ENCODE peak calls at places on chromosome 11, in ten cellular contexts. C is dorsolateral prefrontal cortex, B is WERI-Rb-1, N is AG09309, F is AG10803, I is heart left ventricle, Z is cardiac fibroblast, W is fibroblast of lung, Q is cardiac muscle cell, E is HCT116. M is an unnamed sample.

GRCh38 chr11:132685174-132685611 is 847.1 kb downstream of the OPCML start:
- DNase-seq in C (no peak), I (no peak), Q (no peak), N (peak; percentile 32), Z (peak; percentile 46), F (peak; percentile 84), E (no peak), B (no peak), W (peak; percentile 11), M (peak; percentile 89)

GRCh38 chr11:47378011-47378835 is at the start of gene SPI1:
- DNase-seq in I (peak; percentile 80), W (no peak), Q (peak; percentile 49), C (peak; percentile 46), F (no peak), N (no peak), B (no peak), E (no peak), Z (no peak), M (no peak)

GRCh38 chr11:3605721-3606324 is 36.0 kb downstream of the ART5 start:
- DNase-seq in F (no peak), Z (no peak), B (no peak), E (no peak), I (no peak), N (no peak), C (no peak), W (no peak), Q (no peak), M (no peak)

GRCh38 chr11:5624489-5625278 is at the start of gene TRIM34:
- DNase-seq in Q (peak; percentile 40), C (no peak), W (peak; percentile 68), I (peak; percentile 39), N (peak; percentile 35), B (no peak), E (no peak), Z (peak; percentile 76), F (peak; percentile 62), M (peak; percentile 80)

GRCh38 chr11:63869686-63870085 is 30.8 kb downstream of the MARK2 start:
- DNase-seq in C (no peak), E (no peak), I (no peak), Z (no peak), Q (no peak), N (no peak), B (no peak), W (no peak), F (no peak), M (no peak)

GRCh38 chr11:78742430-78742829 is 167.8 kb upstream of the NARS2 start:
- DNase-seq in I (peak; percentile 87), Q (no peak), W (peak; percentile 30), E (no peak), Z (no peak), B (no peak), C (no peak), N (no peak), F (peak; percentile 70), M (no peak)

GRCh38 chr11:62601114-62601363 is 626 bp downstream of the MTA2 start:
- DNase-seq in C (no peak), W (no peak), F (peak; percentile 29), Q (no peak), I (no peak), E (no peak), Z (no peak), N (no peak), B (no peak), M (peak; percentile 28)

GRCh38 chr11:13480198-13480597 is 15.6 kb downstream of the PTH start:
- DNase-seq in C (no peak), I (no peak), E (no peak), N (no peak), F (no peak), B (no peak), Q (no peak), W (no peak), Z (no peak), M (no peak)

GRCh38 chr11:110481523-110481922 is 51.8 kb downstream of the FDX1 start:
- DNase-seq in B (no peak), I (no peak), F (no peak), W (no peak), Q (no peak), E (no peak), Z (no peak), C (no peak), N (no peak), M (no peak)

GRCh38 chr11:110479445-110480101 is 49.8 kb downstream of the FDX1 start:
- DNase-seq in Q (peak; percentile 20), F (peak; percentile 64), W (peak; percentile 48), N (peak; percentile 46), B (peak; percentile 9), E (no peak), C (peak; percentile 26), Z (peak; percentile 56), I (no peak), M (peak; percentile 72)

GRCh38 chr11:110474578-110474977 is 44.8 kb downstream of the FDX1 start:
- DNase-seq in Z (no peak), W (no peak), N (no peak), I (no peak), B (no peak), F (no peak), C (no peak), Q (no peak), E (no peak), M (no peak)

GRCh38 chr11:110479070-110479444 is 49.3 kb downstream of the FDX1 start:
- DNase-seq in F (no peak), N (no peak), E (no peak), Z (no peak), C (no peak), B (no peak), Q (no peak), W (no peak), I (no peak), M (no peak)

DNA sequence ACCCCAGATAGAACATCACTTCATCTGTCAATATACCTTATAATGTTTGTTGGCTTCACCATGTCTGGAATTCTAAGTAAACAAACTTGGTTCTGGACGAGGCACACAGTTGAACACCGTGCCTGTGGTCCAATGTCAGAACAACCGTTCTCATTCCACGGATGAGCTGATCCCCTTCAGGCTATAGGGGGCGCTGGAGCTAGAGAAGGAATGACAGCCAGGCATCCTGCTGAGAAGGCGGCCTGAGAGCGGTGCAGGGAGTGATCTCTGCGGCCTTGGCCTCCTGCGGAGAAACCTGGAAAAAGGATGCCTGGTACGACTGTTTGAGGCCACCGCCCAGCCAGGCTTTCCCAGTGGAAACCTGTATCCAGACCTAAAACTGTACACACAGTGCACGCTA is 48.7 kb downstream of the FDX1 start:
- DNase-seq in B (peak; percentile 31), I (no peak), N (no peak), C (no peak), W (no peak), F (no peak), E (no peak), Q (peak; percentile 59), Z (no peak), M (peak; percentile 33)
- TF ChIP-seq CTCF in B (peak; percentile 31), I (no peak), N (no peak), C (no peak), W (peak; percentile 22), F (no peak), E (peak; percentile 28), Q (peak; percentile 19), Z (no peak), M (peak; percentile 59)

GRCh38 chr11:121059605-121060004 is 35.7 kb downstream of the TBCEL start:
- DNase-seq in Z (no peak), C (no peak), I (no peak), W (peak; percentile 27), B (no peak), N (no peak), E (no peak), F (no peak), Q (no peak), M (peak; percentile 13)

GRCh38 chr11:121057922-121058321 is 34.0 kb downstream of the TBCEL start:
- DNase-seq in N (no peak), Z (no peak), E (no peak), Q (no peak), B (no peak), F (no peak), W (no peak), I (no peak), C (no peak), M (no peak)

GRCh38 chr11:121054266-121054665 is 30.4 kb downstream of the TBCEL start:
- DNase-seq in Z (no peak), F (no peak), C (no peak), N (no peak), Q (no peak), W (no peak), B (no peak), E (no peak), I (no peak), M (no peak)

GRCh38 chr11:121055076-121055475 is 31.2 kb downstream of the TBCEL start:
- DNase-seq in B (no peak), I (no peak), Q (no peak), Z (no peak), N (no peak), W (no peak), E (no peak), C (no peak), F (no peak), M (no peak)

DNA sequence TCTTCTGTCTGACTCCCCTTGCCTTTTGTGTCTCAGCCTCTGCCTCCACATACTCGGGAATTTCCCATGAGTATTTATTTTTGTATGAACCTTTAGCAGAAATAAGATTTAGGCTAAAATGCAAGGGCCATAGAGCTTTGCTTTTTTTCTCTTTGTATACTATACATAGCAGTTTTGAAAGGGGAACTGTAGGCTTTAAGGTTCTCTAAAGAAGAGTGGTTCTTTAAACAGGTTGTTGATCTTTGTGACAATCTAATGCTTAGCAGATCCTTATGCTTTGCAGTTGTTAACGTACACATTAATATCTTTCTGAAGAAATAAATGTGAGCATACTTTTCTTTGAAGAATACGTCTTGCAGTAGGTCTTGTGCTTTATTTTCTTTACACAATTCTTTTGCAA is 35.0 kb downstream of the TBCEL start:
- DNase-seq in F (no peak), B (no peak), I (no peak), W (no peak), C (no peak), Q (no peak), E (no peak), Z (no peak), N (no peak), M (no peak)
- H3K4me3 ChIP-seq in F (no peak overlapping the region), B (no peak overlapping the region), I (no peak overlapping the region), W (no peak overlapping the region), C (no peak overlapping the region), Q (no peak overlapping the region), E (no peak overlapping the region), Z (no peak overlapping the region), N (no peak overlapping the region), M (no peak overlapping the region)

GRCh38 chr11:69588270-69588669 is 52.7 kb upstream of the CCND1 start:
- DNase-seq in Z (peak; percentile 43), F (peak; percentile 88), B (no peak), W (peak; percentile 57), E (peak; percentile 54), Q (no peak), I (no peak), N (peak; percentile 63), C (no peak), M (peak; percentile 73)
- TF ChIP-seq CTCF in Z (peak; percentile 71), F (peak; percentile 58), B (no peak), W (peak; percentile 55), E (no peak), Q (peak; percentile 36), I (no peak), N (peak; percentile 51), C (no peak), M (peak; percentile 60)

GRCh38 chr11:60857378-60858232 is 1.9 kb upstream of the PTGDR2 start:
- DNase-seq in B (no peak), E (no peak), W (no peak), C (no peak), I (no peak), Q (no peak), F (no peak), N (no peak), Z (no peak), M (peak; percentile 29)

GRCh38 chr11:60858236-60858635 is 2.5 kb upstream of the PTGDR2 start:
- DNase-seq in C (no peak), E (no peak), I (peak; percentile 26), B (no peak), N (no peak), W (no peak), Q (no peak), F (no peak), Z (no peak), M (no peak)

GRCh38 chr11:60858731-60859464 is 3.1 kb upstream of the PTGDR2 start:
- DNase-seq in F (no peak), Q (no peak), C (no peak), Z (no peak), N (no peak), E (no peak), I (peak; percentile 19), B (no peak), W (no peak), M (no peak)

GRCh38 chr11:60860943-60861342 is 5.2 kb upstream of the PTGDR2 start:
- DNase-seq in C (no peak), E (no peak), N (no peak), Q (no peak), Z (no peak), F (no peak), I (peak; percentile 47), W (no peak), B (no peak), M (peak; percentile 87)

DNA sequence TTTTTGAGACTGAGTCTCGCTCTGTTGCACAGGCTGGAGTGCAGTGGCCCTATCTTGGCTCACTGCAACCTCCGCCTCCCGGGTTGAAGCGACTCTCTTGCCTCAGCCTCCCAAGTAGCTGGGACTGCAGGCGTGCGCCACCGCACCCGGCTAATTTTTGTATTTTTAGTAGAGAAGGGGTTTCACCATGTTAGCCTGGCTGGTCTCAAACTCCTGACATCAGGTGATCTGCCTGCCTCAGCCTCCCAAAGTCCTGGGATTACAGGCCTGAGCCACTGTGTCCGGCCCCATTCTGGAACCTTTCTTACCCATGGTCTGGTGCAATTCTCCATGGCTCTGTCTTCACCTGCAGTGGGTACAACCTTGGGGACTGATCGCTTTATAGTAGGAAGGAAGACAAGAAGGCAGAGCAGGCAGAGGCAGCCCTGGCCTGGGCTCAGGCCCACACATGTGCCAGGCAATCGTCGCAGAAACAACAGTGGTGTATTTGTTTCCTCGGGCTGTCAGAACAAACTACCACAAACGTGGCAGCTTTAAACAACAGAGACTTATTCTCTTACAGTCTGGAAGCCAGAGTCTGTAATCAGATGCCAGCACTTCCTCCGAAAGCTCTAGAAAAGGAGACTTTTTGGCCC is 4.0 kb upstream of the PTGDR2 start:
- DNase-seq in N (no peak), F (no peak), Z (no peak), E (no peak), B (no peak), Q (no peak), C (peak; percentile 61), W (no peak), I (no peak), M (no peak)
- H3K4me3 ChIP-seq in N (no peak overlapping the region), F (no peak overlapping the region), Z (no peak overlapping the region), E (no peak overlapping the region), B (no peak overlapping the region), Q (no peak overlapping the region), C (no peak overlapping the region), W (no peak overlapping the region), I (no peak overlapping the region), M (no peak overlapping the region)